ENCODE peak calls at places on chromosomes 5 and 9, in four cellular contexts. Q is stimulated activated naive CD8-positive, alpha-beta T cell treated with anti-CD3 and anti-CD28 coated beads, Interleukin-15, amount 100 ng/mL, for 72 hours; D is activated T-helper 1 cell treated with anti-CD3 and anti-CD28 coated beads, Interleukin-12 subunit alpha, Interleukin-12 subunit beta, Interleukin-2, Interleukin-4 antibody, amounts not matched to agents 30 ng/mL and 10 ng/mL and 1 ng/mL, durations not matched to agents 14 hours and 24 hours and 36 hours; X is GM13977. Z is an unnamed sample.
A peak's percentile ranks its signal among the peaks of the same experiment; 100 is the strongest.

GRCh38 chr5:43036856-43037711 is 3.0 kb downstream of the ANXA2R start:
- DNase-seq in Q (no peak), D (no peak), X (no peak), Z (no peak)

GRCh38 chr5:6520201-6520600 is 71.5 kb downstream of the UBE2QL1 start:
- DNase-seq in Q (no peak), D (no peak), X (no peak), Z (no peak)

GRCh38 chr5:173902743-173903142 is 14.6 kb downstream of the CPEB4 start:
- DNase-seq in Q (no peak), D (no peak), X (no peak), Z (no peak)

GRCh38 chr9:38154501-38155421 is 85.7 kb upstream of the SHB start:
- DNase-seq in Q (no peak), D (no peak), X (no peak), Z (no peak)

GRCh38 chr5:9343146-9343850 is 202.6 kb downstream of the SEMA5A start:
- DNase-seq in Q (no peak), D (no peak), X (no peak), Z (no peak)

GRCh38 chr5:133265720-133266575 is 214.1 kb downstream of the HSPA4 start:
- DNase-seq in Q (peak; percentile 27), D (no peak), X (no peak), Z (no peak)

GRCh38 chr9:5499889-5500398 is 10.4 kb upstream of the PDCD1LG2 start:
- DNase-seq in Q (no peak), D (no peak), X (no peak), Z (no peak)

GRCh38 chr9:14400658-14400995 is 86.7 kb upstream of the NFIB start:
- DNase-seq in Q (no peak), D (no peak), X (no peak), Z (peak; percentile 88)

GRCh38 chr9:33162721-33163311 is 4.3 kb downstream of the B4GALT1 start:
- DNase-seq in Q (no peak), D (no peak), X (no peak), Z (no peak)

GRCh38 chr5:37207802-37208201 is 41.4 kb downstream of the CPLANE1 start:
- DNase-seq in Q (no peak), D (no peak), X (no peak), Z (no peak)

GRCh38 chr9:125890793-125891192 is 143.6 kb downstream of the PBX3 start:
- DNase-seq in Q (no peak), D (no peak), X (no peak), Z (no peak)

GRCh38 chr5:62460578-62460983 is 48.0 kb downstream of the IPO11 start:
- DNase-seq in Q (no peak), D (no peak), X (peak; percentile 58), Z (peak; percentile 26)

GRCh38 chr9:19698960-19699359 is 89.9 kb downstream of the SLC24A2 start:
- DNase-seq in Q (no peak), D (no peak), X (no peak), Z (no peak)

GRCh38 chr5:72921103-72921502 is 34.7 kb upstream of the FCHO2 start:
- DNase-seq in Q (no peak), D (no peak), X (no peak), Z (no peak)